ENCODE peak calls at places on chromosomes 1 and 21, in five cellular contexts. S, D, T, V and H are unnamed samples.

GRCh38 chr1:237383825-237384612 is 342.0 kb downstream of the RYR2 start:
- DNase-seq in V (no peak), D (peak), T (no peak), S (no peak), H (no peak)

GRCh38 chr1:178946855-178947687 is 76.2 kb upstream of the ANGPTL1 start:
- DNase-seq in V (peak), S (no peak), T (no peak), D (no peak), H (no peak)

GRCh38 chr1:235929216-235929615 is 62.5 kb upstream of the LYST start:
- DNase-seq in V (no peak), D (no peak), T (no peak), S (no peak), H (no peak)

GRCh38 chr1:22217811-22218460 is 75.0 kb upstream of the WNT4 start:
- DNase-seq in V (no peak), S (no peak), T (no peak), D (no peak), H (no peak)

GRCh38 chr1:79982218-79982617 is 975.7 kb upstream of the ADGRL4 start:
- DNase-seq in V (no peak), S (peak), T (peak), D (no peak), H (peak)

GRCh38 chr1:1630965-1631792 is 794 bp upstream of the MMP23B start:
- DNase-seq in D (no peak), V (no peak), S (no peak), T (peak), H (peak)

GRCh38 chr1:22105611-22106207 is 37.2 kb downstream of the WNT4 start:
- DNase-seq in S (peak), T (no peak), D (peak), V (peak), H (no peak)

GRCh38 chr1:214861615-214862014 is 220.9 kb upstream of the KCNK2 start:
- DNase-seq in V (no peak), D (no peak), T (no peak), S (no peak), H (no peak)

GRCh38 chr1:157249739-157250138 is 111.5 kb upstream of the ETV3 start:
- DNase-seq in V (no peak), S (no peak), T (no peak), D (no peak), H (no peak)

GRCh38 chr1:201214886-201215285 is 24.3 kb downstream of the IGFN1 start:
- DNase-seq in T (no peak), V (no peak), D (no peak), S (no peak), H (no peak)

GRCh38 chr1:219383273-219383672 is 209.6 kb downstream of the LYPLAL1 start:
- DNase-seq in V (no peak), S (no peak), D (no peak), T (no peak), H (no peak)

GRCh38 chr1:26276432-26276838 is 3.5 kb upstream of the SH3BGRL3 start:
- DNase-seq in V (no peak), T (no peak), S (no peak), D (no peak), H (peak)

GRCh38 chr1:25786887-25787286 is 13.1 kb upstream of the SELENON start:
- DNase-seq in T (no peak), V (no peak), D (peak), S (no peak), H (no peak)

GRCh38 chr1:209618756-209619420 is 33.3 kb downstream of the LAMB3 start:
- DNase-seq in V (no peak), T (peak), D (no peak), S (no peak), H (no peak)

GRCh38 chr21:43328171-43328570 is 98.8 kb downstream of the SIK1 start:
- DNase-seq in T (no peak), D (no peak), S (no peak), V (no peak), H (no peak)

GRCh38 chr1:236685205-236685916 is 938 bp upstream of the ACTN2 start:
- DNase-seq in V (no peak), D (no peak), S (no peak), T (no peak), H (peak)

GRCh38 chr1:43592974-43593683 is 56.8 kb upstream of the KDM4A start:
- DNase-seq in V (no peak), S (no peak), T (no peak), D (no peak), H (no peak)

GRCh38 chr1:244702620-244703019 is 49.7 kb downstream of the DESI2 start:
- DNase-seq in S (no peak), V (no peak), T (no peak), D (no peak), H (no peak)

GRCh38 chr1:222084996-222085395 is 343.1 kb upstream of the DUSP10 start:
- DNase-seq in S (no peak), V (no peak), T (no peak), D (no peak), H (no peak)